ENCODE peak calls at places on chromosomes 6 and 20, in six cellular contexts. E is GM12892, T is esophagus muscularis mucosa, Q is upper lobe of left lung, V is HCT116, F is stomach. C is an unnamed sample.

GRCh38 chr6:29590218-29590808 is 5.4 kb downstream of the OR2H2 start:
- DNase-seq in E (no peak), T (no peak), Q (no peak), V (no peak), F (no peak), C (no peak)

GRCh38 chr6:38571721-38572120 is 68.0 kb downstream of the BTBD9 start:
- DNase-seq in E (no peak), T (no peak), Q (no peak), V (no peak), F (no peak), C (no peak)

GRCh38 chr6:72760130-72760793 is 138.4 kb downstream of the KCNQ5 start:
- DNase-seq in E (no peak), T (no peak), Q (no peak), V (no peak), F (no peak), C (no peak)

GRCh38 chr6:152932865-152933264 is 50.0 kb downstream of the FBXO5 start:
- DNase-seq in E (no peak), T (no peak), Q (no peak), V (no peak), F (no peak), C (no peak)

GRCh38 chr6:20479075-20479871 is 55.0 kb upstream of the CDKAL1 start:
- DNase-seq in E (no peak), T (no peak), Q (no peak), V (no peak), F (no peak), C (no peak)

GRCh38 chr6:84078335-84078734 is 44.8 kb downstream of the MRAP2 start:
- DNase-seq in E (no peak), T (no peak), Q (no peak), V (no peak), F (no peak), C (no peak)

GRCh38 chr6:88785478-88785877 is 177.9 kb downstream of the RNGTT start:
- DNase-seq in E (no peak), T (no peak), Q (no peak), V (no peak), F (no peak), C (no peak)

GRCh38 chr20:60584221-60584620 is 626.0 kb downstream of the CDH26 start:
- DNase-seq in E (no peak), T (no peak), Q (no peak), V (no peak), F (no peak), C (no peak)

GRCh38 chr20:22752324-22752723 is 168.0 kb upstream of the FOXA2 start:
- DNase-seq in E (no peak), T (no peak), Q (no peak), V (no peak), F (no peak), C (no peak)

GRCh38 chr20:41607791-41608190 is 10.4 kb downstream of the CHD6 start:
- DNase-seq in E (no peak), T (no peak), Q (no peak), V (no peak), F (no peak), C (no peak)

GRCh38 chr20:9503530-9504251 is 10.7 kb upstream of the LAMP5 start:
- DNase-seq in E (no peak), T (peak), Q (no peak), V (no peak), F (no peak), C (no peak)

GRCh38 chr6:279630-280029 is 12.7 kb upstream of the DUSP22 start:
- DNase-seq in E (no peak), T (peak), Q (no peak), V (no peak), F (no peak), C (no peak)

GRCh38 chr6:42403415-42403814 is 48.3 kb downstream of the TRERF1 start:
- DNase-seq in E (no peak), T (no peak), Q (peak), V (no peak), F (no peak), C (no peak)

GRCh38 chr6:11354019-11354418 is 121.6 kb upstream of the NEDD9 start:
- DNase-seq in E (no peak), T (no peak), Q (peak), V (no peak), F (no peak), C (no peak)

GRCh38 chr6:12355354-12355753 is 65.2 kb downstream of the EDN1 start:
- DNase-seq in E (no peak), T (no peak), Q (no peak), V (no peak), F (no peak), C (no peak)

GRCh38 chr6:82415820-82416219 is 52.2 kb downstream of the TPBG start:
- DNase-seq in E (no peak), T (no peak), Q (no peak), V (no peak), F (no peak), C (no peak)

GRCh38 chr20:5000263-5001173 is 792 bp downstream of the SLC23A2 start:
- DNase-seq in E (peak), T (no peak), Q (peak), V (no peak), F (peak), C (peak)

GRCh38 chr6:75262716-75263463 is 19.3 kb upstream of the COX7A2 start:
- DNase-seq in E (no peak), T (no peak), Q (no peak), V (no peak), F (no peak), C (no peak)

GRCh38 chr6:6556738-6557503 is 31.6 kb upstream of the LY86 start:
- DNase-seq in E (peak), T (no peak), Q (no peak), V (peak), F (peak), C (peak)

GRCh38 chr20:63394069-63394468 is 32.9 kb upstream of the CHRNA4 start:
- DNase-seq in E (no peak), T (no peak), Q (no peak), V (no peak), F (no peak), C (no peak)

GRCh38 chr20:63393566-63393965 is 32.4 kb upstream of the CHRNA4 start:
- DNase-seq in E (no peak), T (no peak), Q (no peak), V (no peak), F (no peak), C (no peak)

GRCh38 chr20:63395723-63396122 is 34.6 kb upstream of the CHRNA4 start:
- DNase-seq in E (no peak), T (no peak), Q (no peak), V (no peak), F (no peak), C (no peak)

GRCh38 chr20:63396300-63396699 is 35.2 kb upstream of the CHRNA4 start:
- DNase-seq in E (no peak), T (no peak), Q (no peak), V (no peak), F (no peak), C (no peak)

GRCh38 chr20:63394635-63395455 is 33.7 kb upstream of the CHRNA4 start:
- DNase-seq in E (no peak), T (no peak), Q (no peak), V (no peak), F (no peak), C (no peak)
- TF ChIP-seq POLR2AphosphoS5 in E (no peak), T (no peak), Q (no peak), V (no peak), F (no peak), C (no peak)

GRCh38 chr6:108260809-108261569 is at the start of gene SNX3:
- DNase-seq in E (peak), T (peak), Q (peak), V (peak), F (peak), C (peak)
- TF ChIP-seq POLR2AphosphoS5 in E (peak), T (peak), Q (peak), V (peak), F (peak), C (peak)

GRCh38 chr6:159971341-159972178 is 2.7 kb downstream of the IGF2R start:
- DNase-seq in E (no peak), T (peak), Q (no peak), V (no peak), F (no peak), C (no peak)

GRCh38 chr6:159968295-159969203 is at the start of gene IGF2R:
- DNase-seq in E (peak), T (peak), Q (peak), V (peak), F (peak), C (peak)

GRCh38 chr6:159969204-159969912 is 476 bp downstream of the IGF2R start:
- DNase-seq in E (no peak), T (peak), Q (peak), V (no peak), F (peak), C (no peak)

GRCh38 chr6:159970659-159971063 is 1.8 kb downstream of the IGF2R start:
- DNase-seq in E (no peak), T (peak), Q (no peak), V (no peak), F (no peak), C (no peak)

DNA sequence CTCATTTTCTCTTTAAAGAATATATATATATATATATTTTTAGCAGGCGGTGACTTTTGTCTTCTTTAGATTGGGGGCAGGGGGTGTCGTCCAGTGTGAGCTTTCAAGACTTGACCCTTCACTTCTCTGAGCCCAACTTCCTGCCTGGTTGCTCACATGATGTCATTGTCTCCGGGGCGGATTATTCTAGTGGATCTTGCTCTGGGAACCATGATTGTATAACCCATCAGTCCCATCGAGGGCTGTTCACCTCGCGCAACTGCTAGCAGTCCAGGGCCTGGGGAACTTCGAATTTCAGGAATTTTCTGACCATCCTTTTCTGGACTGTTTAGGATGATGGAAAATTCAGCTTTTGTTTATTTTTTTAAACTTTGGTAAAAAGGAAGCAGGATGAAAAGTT is 1.0 kb downstream of the IGF2R start:
- DNase-seq in E (peak), T (peak), Q (peak), V (peak), F (peak), C (peak)
- TF ChIP-seq POLR2AphosphoS5 in E (no peak), T (peak), Q (no peak), V (no peak), F (no peak), C (no peak)

DNA sequence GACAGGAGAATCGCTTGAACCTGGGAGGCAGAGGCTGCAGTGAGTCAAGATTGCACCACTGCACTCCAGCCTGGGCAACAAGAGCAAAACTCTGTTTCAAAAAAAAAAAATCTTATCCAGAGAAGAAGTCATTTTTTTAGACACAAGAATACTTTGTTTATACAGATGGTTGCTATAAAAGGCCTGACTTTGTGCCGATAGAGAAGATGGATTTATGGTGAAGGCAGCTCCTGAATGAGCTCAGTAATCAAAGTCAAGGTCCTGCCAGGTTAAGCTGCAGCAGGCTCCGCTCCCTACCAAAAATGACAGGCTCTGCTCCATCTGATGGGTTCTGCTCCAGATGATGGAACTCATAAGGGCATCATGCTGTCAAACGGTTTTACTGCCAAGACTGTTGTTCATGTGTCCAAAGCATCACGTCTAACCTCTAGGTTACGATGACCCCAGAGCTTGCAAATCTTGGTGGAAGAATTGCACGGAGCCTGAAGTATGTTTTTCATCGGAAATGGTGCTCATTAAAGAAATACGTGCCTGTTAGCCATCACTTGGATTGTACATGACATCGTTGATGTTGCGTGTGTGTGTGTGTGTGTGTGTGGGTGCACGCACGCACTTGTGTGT is 19.1 kb upstream of the PTGIS start:
- DNase-seq in E (no peak), T (no peak), Q (no peak), V (no peak), F (no peak), C (no peak)
- TF ChIP-seq POLR2AphosphoS5 in E (no peak), T (peak), Q (no peak), V (no peak), F (no peak), C (no peak)

GRCh38 chr6:46925563-46926253 is 4.0 kb upstream of the ADGRF5 start:
- DNase-seq in E (no peak), T (no peak), Q (peak), V (no peak), F (peak), C (no peak)
- TF ChIP-seq POLR2AphosphoS5 in E (no peak), T (no peak), Q (peak), V (no peak), F (no peak), C (no peak)

GRCh38 chr6:3329491-3330051 is 70.8 kb downstream of the PSMG4 start:
- DNase-seq in E (no peak), T (no peak), Q (no peak), V (no peak), F (no peak), C (no peak)
- TF ChIP-seq POLR2AphosphoS5 in E (no peak), T (peak), Q (no peak), V (no peak), F (no peak), C (no peak)

DNA sequence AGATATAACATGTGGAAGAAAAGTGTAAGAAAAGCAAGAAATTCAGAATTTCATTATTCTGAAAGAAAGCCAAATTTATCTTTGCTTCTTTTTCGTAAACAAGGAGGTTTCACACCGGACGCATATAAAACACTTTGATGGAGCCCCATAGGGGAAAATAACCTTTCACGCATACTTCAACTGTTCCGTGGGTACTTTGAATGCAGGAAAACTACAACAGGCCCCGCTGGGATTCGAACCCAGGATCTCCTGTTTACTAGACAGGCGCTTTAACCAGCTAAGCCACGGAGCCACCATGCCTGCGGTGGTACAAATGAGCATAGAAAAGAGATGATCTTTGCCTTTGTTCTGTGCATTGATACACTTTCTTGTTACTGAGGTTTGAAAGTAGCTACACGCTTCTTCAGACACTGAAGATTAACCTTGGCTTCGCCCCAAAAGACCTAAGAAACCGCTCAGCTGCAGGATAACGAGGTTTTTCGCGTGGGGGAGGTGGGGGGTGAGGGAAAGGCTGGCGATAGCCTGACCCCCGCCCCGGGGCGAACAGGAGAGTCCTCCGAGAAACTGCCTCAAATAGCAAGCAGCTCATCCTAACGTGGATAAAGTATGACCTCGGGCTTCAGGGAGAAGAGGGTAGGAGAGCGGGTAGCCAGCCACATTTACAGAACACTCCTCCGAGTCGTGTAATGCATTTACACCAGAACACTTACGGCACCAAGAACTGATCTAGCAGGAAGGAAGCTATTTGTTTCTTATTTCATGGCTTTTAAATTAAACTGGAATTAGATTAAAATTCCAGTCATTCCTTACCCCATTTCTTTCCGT is 5.3 kb upstream of the HMGN4 start:
- DNase-seq in E (peak), T (peak), Q (peak), V (peak), F (peak), C (peak)
- TF ChIP-seq POLR2AphosphoS5 in E (no peak), T (peak), Q (no peak), V (no peak), F (peak), C (no peak)

DNA sequence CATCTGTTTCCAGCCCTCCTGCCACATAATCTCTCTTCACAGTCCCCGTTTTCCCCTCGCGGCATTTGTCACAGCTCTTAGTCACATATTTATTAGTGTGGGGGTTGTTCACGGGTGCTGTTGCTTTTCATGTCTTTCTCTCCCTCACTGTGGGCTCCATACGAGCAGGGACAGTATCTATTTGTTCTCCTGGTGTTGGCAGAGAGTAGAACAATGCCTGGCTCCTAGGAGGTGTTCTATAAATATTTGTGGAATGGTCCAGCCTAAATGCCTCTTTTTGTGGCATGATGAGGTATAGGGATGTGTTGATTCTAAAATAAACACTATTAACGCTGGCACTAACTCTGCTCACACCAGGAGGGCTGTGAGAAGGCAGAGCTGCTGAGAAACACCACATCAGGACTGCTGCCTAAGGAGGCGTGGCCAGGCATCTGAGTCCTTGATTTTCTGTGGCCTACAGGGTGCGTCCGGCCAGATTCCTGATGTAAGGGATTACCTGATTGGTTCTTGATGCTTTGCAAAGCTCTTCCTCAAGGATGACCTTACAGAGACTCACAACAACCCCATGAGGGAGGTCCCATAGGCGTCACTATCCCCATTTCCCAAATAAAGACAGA is 219.8 kb upstream of the ARID1B start:
- DNase-seq in E (no peak), T (no peak), Q (peak), V (no peak), F (peak), C (no peak)
- TF ChIP-seq POLR2AphosphoS5 in E (no peak), T (no peak), Q (no peak), V (no peak), F (no peak), C (no peak)

C was measured in HL-60.